ENCODE peak calls at places on chromosomes 4 and X, in four cellular contexts. One of them, this sample, is unnamed.

GRCh38 chr4:163540977-163541376 is 46.5 kb downstream of the TMA16 start:
- DNase-seq in right cardiac atrium: no peak
- DNase-seq in choroid plexus epithelial cell: peak
- DNase-seq in breast epithelium: no peak
- DNase-seq in this sample: no peak

GRCh38 chrX:1140236-1140681 is 72.2 kb downstream of the CRLF2 start:
- DNase-seq in choroid plexus epithelial cell: no peak
- DNase-seq in right cardiac atrium: no peak
- DNase-seq in breast epithelium: no peak
- DNase-seq in this sample: no peak

GRCh38 chr4:21765810-21766407 is 182.7 kb downstream of the KCNIP4 start:
- DNase-seq in choroid plexus epithelial cell: peak
- DNase-seq in right cardiac atrium: no peak
- DNase-seq in breast epithelium: no peak
- DNase-seq in this sample: no peak

GRCh38 chrX:97402903-97403302 is 519.2 kb downstream of the RPA4 start:
- DNase-seq in breast epithelium: no peak
- DNase-seq in right cardiac atrium: no peak
- DNase-seq in choroid plexus epithelial cell: no peak
- DNase-seq in this sample: no peak

GRCh38 chr4:128287159-128287870 is at the start of gene PGRMC2:
- DNase-seq in right cardiac atrium: no peak
- DNase-seq in choroid plexus epithelial cell: peak
- DNase-seq in breast epithelium: peak
- DNase-seq in this sample: no peak

GRCh38 chrX:131394384-131394783 is 105.3 kb upstream of the IGSF1 start:
- DNase-seq in choroid plexus epithelial cell: no peak
- DNase-seq in right cardiac atrium: no peak
- DNase-seq in breast epithelium: no peak
- DNase-seq in this sample: no peak

GRCh38 chrX:132614297-132614696 is 125.5 kb upstream of the MBNL3 start:
- DNase-seq in breast epithelium: no peak
- DNase-seq in right cardiac atrium: no peak
- DNase-seq in choroid plexus epithelial cell: peak
- DNase-seq in this sample: no peak

GRCh38 chr4:158758142-158758541 is 10.7 kb upstream of the FNIP2 start:
- DNase-seq in breast epithelium: no peak
- DNase-seq in right cardiac atrium: no peak
- DNase-seq in choroid plexus epithelial cell: peak
- DNase-seq in this sample: no peak

GRCh38 chr4:5707366-5708133 is 809 bp downstream of the EVC2 start:
- DNase-seq in breast epithelium: no peak
- DNase-seq in choroid plexus epithelial cell: peak
- DNase-seq in right cardiac atrium: no peak
- DNase-seq in this sample: no peak

GRCh38 chr4:90181644-90182043 is 54.5 kb downstream of the CCSER1 start:
- DNase-seq in right cardiac atrium: no peak
- DNase-seq in choroid plexus epithelial cell: no peak
- DNase-seq in breast epithelium: no peak
- DNase-seq in this sample: no peak

GRCh38 chr4:7074423-7074822 is 6.6 kb upstream of the GRPEL1 start:
- DNase-seq in choroid plexus epithelial cell: no peak
- DNase-seq in right cardiac atrium: no peak
- DNase-seq in breast epithelium: no peak
- DNase-seq in this sample: no peak

GRCh38 chr4:2442175-2442993 is 23.6 kb downstream of the CFAP99 start:
- DNase-seq in choroid plexus epithelial cell: no peak
- DNase-seq in right cardiac atrium: peak
- DNase-seq in breast epithelium: no peak
- DNase-seq in this sample: no peak

GRCh38 chrX:15146515-15146914 is 123.4 kb downstream of the ASB9 start:
- DNase-seq in choroid plexus epithelial cell: peak
- DNase-seq in right cardiac atrium: peak
- DNase-seq in breast epithelium: no peak
- DNase-seq in this sample: no peak

GRCh38 chr4:2713337-2713736 is 42.8 kb downstream of the TNIP2 start:
- DNase-seq in choroid plexus epithelial cell: no peak
- DNase-seq in breast epithelium: no peak
- DNase-seq in right cardiac atrium: no peak
- DNase-seq in this sample: no peak

GRCh38 chr4:105808459-105809041 is 86.7 kb upstream of the NPNT start:
- DNase-seq in right cardiac atrium: no peak
- DNase-seq in breast epithelium: no peak
- DNase-seq in choroid plexus epithelial cell: peak
- DNase-seq in this sample: no peak

GRCh38 chr4:67635331-67635730 is 65.6 kb downstream of the UBA6 start:
- DNase-seq in right cardiac atrium: no peak
- DNase-seq in breast epithelium: no peak
- DNase-seq in choroid plexus epithelial cell: no peak
- DNase-seq in this sample: no peak

GRCh38 chr4:133147922-133148689 is 988 bp upstream of the PCDH10 start:
- DNase-seq in right cardiac atrium: peak
- DNase-seq in choroid plexus epithelial cell: peak
- DNase-seq in breast epithelium: no peak
- DNase-seq in this sample: no peak

GRCh38 chr4:184762100-184762499 is 28.2 kb upstream of the CENPU start:
- DNase-seq in right cardiac atrium: no peak
- DNase-seq in choroid plexus epithelial cell: no peak
- DNase-seq in breast epithelium: no peak
- DNase-seq in this sample: peak

GRCh38 chrX:3257471-3257870 is 89.0 kb downstream of the MXRA5 start:
- DNase-seq in right cardiac atrium: no peak
- DNase-seq in breast epithelium: no peak
- DNase-seq in choroid plexus epithelial cell: no peak
- DNase-seq in this sample: no peak

GRCh38 chrX:53713987-53714579 is 27.6 kb upstream of the HUWE1 start:
- DNase-seq in right cardiac atrium: no peak
- DNase-seq in breast epithelium: no peak
- DNase-seq in choroid plexus epithelial cell: peak
- DNase-seq in this sample: no peak

GRCh38 chr4:150784305-150784704 is 202.4 kb downstream of the MAB21L2 start:
- DNase-seq in right cardiac atrium: no peak
- DNase-seq in choroid plexus epithelial cell: no peak
- DNase-seq in breast epithelium: no peak
- DNase-seq in this sample: no peak
- H3K4me3 ChIP-seq in right cardiac atrium: no peak
- H3K4me3 ChIP-seq in choroid plexus epithelial cell: no peak
- H3K4me3 ChIP-seq in breast epithelium: no peak
- H3K4me3 ChIP-seq in this sample: no peak

GRCh38 chr4:182303847-182304246 is 60.6 kb downstream of the TENM3 start:
- DNase-seq in right cardiac atrium: no peak
- DNase-seq in breast epithelium: no peak
- DNase-seq in choroid plexus epithelial cell: no peak
- DNase-seq in this sample: no peak
- H3K4me3 ChIP-seq in right cardiac atrium: no peak
- H3K4me3 ChIP-seq in breast epithelium: no peak
- H3K4me3 ChIP-seq in choroid plexus epithelial cell: no peak
- H3K4me3 ChIP-seq in this sample: no peak

GRCh38 chr4:118277243-118277642 is 75.6 kb downstream of the PRSS12 start:
- DNase-seq in right cardiac atrium: no peak
- DNase-seq in breast epithelium: no peak
- DNase-seq in choroid plexus epithelial cell: no peak
- DNase-seq in this sample: no peak
- H3K4me3 ChIP-seq in right cardiac atrium: no peak
- H3K4me3 ChIP-seq in breast epithelium: no peak
- H3K4me3 ChIP-seq in choroid plexus epithelial cell: no peak
- H3K4me3 ChIP-seq in this sample: no peak

GRCh38 chrX:144819406-144819805 is 427.9 kb upstream of the SPANXN1 start:
- DNase-seq in breast epithelium: no peak
- DNase-seq in choroid plexus epithelial cell: no peak
- DNase-seq in right cardiac atrium: no peak
- DNase-seq in this sample: no peak
- H3K4me3 ChIP-seq in breast epithelium: no peak
- H3K4me3 ChIP-seq in choroid plexus epithelial cell: no peak
- H3K4me3 ChIP-seq in right cardiac atrium: no peak
- H3K4me3 ChIP-seq in this sample: no peak

DNA sequence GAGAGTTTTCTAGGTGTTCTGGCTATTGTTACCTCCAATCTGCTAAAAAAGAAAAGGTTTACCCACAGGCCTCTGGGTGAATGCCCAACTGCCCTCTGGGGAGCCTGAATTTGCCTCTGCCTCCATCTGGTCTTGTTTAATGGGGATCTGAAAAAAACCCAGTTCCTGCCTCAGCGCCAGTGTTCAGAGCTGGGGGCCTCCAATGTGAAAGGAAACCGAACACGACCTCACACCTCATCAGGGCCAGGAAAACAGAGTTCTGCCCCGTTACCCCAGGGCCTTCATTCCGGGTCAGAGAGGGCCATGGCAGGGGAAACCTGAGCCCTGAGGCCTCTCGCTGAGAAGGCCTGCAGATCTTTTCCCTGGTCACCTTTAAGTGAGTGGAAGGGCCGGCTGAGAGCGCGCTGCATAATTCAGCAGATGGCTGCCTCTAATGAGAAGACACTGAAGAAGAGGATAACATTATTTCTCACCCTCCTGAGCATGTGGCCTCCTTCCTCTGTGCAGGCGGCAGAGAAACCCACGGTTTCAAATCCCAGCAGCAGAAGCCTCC is 6.8 kb downstream of the SEPTIN6 start:
- DNase-seq in breast epithelium: no peak
- DNase-seq in right cardiac atrium: no peak
- DNase-seq in choroid plexus epithelial cell: no peak
- DNase-seq in this sample: peak
- H3K4me3 ChIP-seq in breast epithelium: no peak
- H3K4me3 ChIP-seq in right cardiac atrium: no peak
- H3K4me3 ChIP-seq in choroid plexus epithelial cell: no peak
- H3K4me3 ChIP-seq in this sample: peak

This sample was measured in CD8-positive, alpha-beta memory T cell.